ENCODE peak calls at places on chromosome 19, in six cellular contexts. F is spleen, B is frontal cortex, V is BJ, P is Caco-2, L is tibial nerve. N is an unnamed sample.

GRCh38 chr19:10502524-10503001 is 593 bp downstream of the KEAP1 start:
- DNase-seq in F (peak), B (peak), V (no peak), P (peak), L (peak), N (peak)

GRCh38 chr19:3266792-3267469 is 42.5 kb downstream of the CELF5 start:
- DNase-seq in F (no peak), B (no peak), V (no peak), P (no peak), L (no peak), N (no peak)

GRCh38 chr19:47886010-47886559 is at the start of gene SULT2A1:
- DNase-seq in F (no peak), B (no peak), V (no peak), P (peak), L (no peak), N (no peak)

GRCh38 chr19:55487884-55488687 is at the start of gene SSC5D:
- DNase-seq in F (no peak), B (no peak), V (no peak), P (no peak), L (no peak), N (no peak)

GRCh38 chr19:7815325-7815724 is 14.7 kb upstream of the EVI5L start:
- DNase-seq in F (peak), B (no peak), V (no peak), P (no peak), L (no peak), N (no peak)

GRCh38 chr19:38733493-38734175 is 10.6 kb downstream of the CAPN12 start:
- DNase-seq in F (no peak), B (no peak), V (no peak), P (no peak), L (no peak), N (no peak)

GRCh38 chr19:52297601-52298358 is 811 bp downstream of the ZNF480 start:
- DNase-seq in F (no peak), B (no peak), V (no peak), P (no peak), L (no peak), N (no peak)

GRCh38 chr19:54297759-54298305 is 15.1 kb downstream of the LILRA5 start:
- DNase-seq in F (peak), B (no peak), V (no peak), P (peak), L (no peak), N (no peak)

GRCh38 chr19:795691-796581 is 1.3 kb upstream of the PTBP1 start:
- DNase-seq in F (peak), B (no peak), V (no peak), P (no peak), L (no peak), N (no peak)

GRCh38 chr19:46428278-46429141 is at the start of gene PNMA8C:
- DNase-seq in F (peak), B (peak), V (no peak), P (no peak), L (no peak), N (peak)